ENCODE peak calls at places on chromosomes 16 and 17, in five cellular contexts. One of them, this sample, is unnamed.
A peak's percentile ranks its signal among the peaks of the same experiment; 100 is the strongest.

GRCh38 chr17:59492091-59492451 is 73.3 kb upstream of the DHX40 start:
- DNase-seq in A549: no peak
- DNase-seq in endothelial cell of umbilical vein: no peak
- DNase-seq in K562: no peak
- DNase-seq in HepG2: no peak
- DNase-seq in this sample: no peak

GRCh38 chr17:74842599-74843351 is 16.9 kb downstream of the GRIN2C start:
- DNase-seq in A549: peak; percentile 82
- DNase-seq in endothelial cell of umbilical vein: peak; percentile 82
- DNase-seq in K562: peak; percentile 73
- DNase-seq in HepG2: peak; percentile 52
- DNase-seq in this sample: no peak

GRCh38 chr16:30910427-30911029 is 12.8 kb upstream of the FBXL19 start:
- DNase-seq in A549: no peak
- DNase-seq in endothelial cell of umbilical vein: no peak
- DNase-seq in K562: no peak
- DNase-seq in HepG2: no peak
- DNase-seq in this sample: no peak

GRCh38 chr17:2749784-2750181 is 331 bp upstream of the CCDC92B start:
- DNase-seq in A549: peak; percentile 73
- DNase-seq in endothelial cell of umbilical vein: peak; percentile 68
- DNase-seq in K562: peak; percentile 83
- DNase-seq in HepG2: peak; percentile 43
- DNase-seq in this sample: peak; percentile 4

GRCh38 chr16:68200120-68200783 is 35.7 kb downstream of the ESRP2 start:
- DNase-seq in A549: peak; percentile 13
- DNase-seq in endothelial cell of umbilical vein: peak; percentile 65
- DNase-seq in K562: no peak
- DNase-seq in HepG2: no peak
- DNase-seq in this sample: no peak

GRCh38 chr16:29756654-29757053 is 10.9 kb upstream of the C16orf54 start:
- DNase-seq in A549: no peak
- DNase-seq in endothelial cell of umbilical vein: no peak
- DNase-seq in K562: no peak
- DNase-seq in HepG2: no peak
- DNase-seq in this sample: no peak

GRCh38 chr16:31335431-31335830 is 19.5 kb upstream of the ITGAX start:
- DNase-seq in A549: no peak
- DNase-seq in endothelial cell of umbilical vein: no peak
- DNase-seq in K562: no peak
- DNase-seq in HepG2: no peak
- DNase-seq in this sample: no peak

GRCh38 chr17:63431939-63432804 is 13.9 kb downstream of the CYB561 start:
- DNase-seq in A549: peak; percentile 67
- DNase-seq in endothelial cell of umbilical vein: peak; percentile 49
- DNase-seq in K562: peak; percentile 90
- DNase-seq in HepG2: peak; percentile 81
- DNase-seq in this sample: no peak

GRCh38 chr17:258045-258734 is 76.7 kb upstream of the DOC2B start:
- DNase-seq in A549: no peak
- DNase-seq in endothelial cell of umbilical vein: no peak
- DNase-seq in K562: no peak
- DNase-seq in HepG2: no peak
- DNase-seq in this sample: no peak

GRCh38 chr17:66810951-66811682 is 23.8 kb upstream of the CACNG5 start:
- DNase-seq in A549: no peak
- DNase-seq in endothelial cell of umbilical vein: no peak
- DNase-seq in K562: no peak
- DNase-seq in HepG2: no peak
- DNase-seq in this sample: no peak

GRCh38 chr16:67151431-67152097 is 766 bp upstream of the B3GNT9 start:
- DNase-seq in A549: peak; percentile 52
- DNase-seq in endothelial cell of umbilical vein: no peak
- DNase-seq in K562: no peak
- DNase-seq in HepG2: no peak
- DNase-seq in this sample: no peak

GRCh38 chr16:67149276-67150057 is 1.3 kb downstream of the B3GNT9 start:
- DNase-seq in A549: no peak
- DNase-seq in endothelial cell of umbilical vein: no peak
- DNase-seq in K562: no peak
- DNase-seq in HepG2: no peak
- DNase-seq in this sample: no peak

GRCh38 chr16:67148656-67149275 is 2.0 kb downstream of the B3GNT9 start:
- DNase-seq in A549: no peak
- DNase-seq in endothelial cell of umbilical vein: no peak
- DNase-seq in K562: no peak
- DNase-seq in HepG2: no peak
- DNase-seq in this sample: no peak

GRCh38 chr16:67150058-67150832 is 553 bp downstream of the B3GNT9 start:
- DNase-seq in A549: peak; percentile 62
- DNase-seq in endothelial cell of umbilical vein: peak; percentile 63
- DNase-seq in K562: peak; percentile 75
- DNase-seq in HepG2: no peak
- DNase-seq in this sample: no peak

DNA sequence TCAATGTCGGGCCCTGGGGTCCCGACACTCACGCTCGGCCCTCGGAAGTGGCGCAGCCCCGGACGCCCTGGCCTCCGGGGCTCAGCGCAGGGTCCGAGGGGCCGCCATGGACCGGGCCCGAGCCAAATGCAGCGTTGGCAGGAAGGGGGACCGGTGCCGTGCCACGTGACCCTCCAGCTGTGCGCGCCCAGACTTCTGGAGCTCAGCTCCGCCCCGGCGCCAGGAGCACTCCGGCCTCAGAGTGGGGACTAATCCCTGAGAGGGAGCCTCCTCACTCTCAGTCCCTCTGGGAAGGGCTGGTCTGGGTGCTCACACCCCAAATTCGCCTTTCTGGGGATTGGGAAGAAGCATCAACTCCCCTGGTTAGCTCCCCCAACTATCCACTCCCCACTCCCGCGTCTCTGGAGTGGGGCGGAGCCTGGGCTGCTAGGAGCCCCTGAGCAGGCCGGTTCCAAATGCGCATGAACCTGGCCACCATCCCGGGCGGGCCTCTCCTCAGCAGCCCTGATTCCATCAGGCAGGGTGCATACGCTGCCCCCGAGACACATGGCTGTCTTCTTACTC is at the start of gene B3GNT9:
- DNase-seq in A549: peak; percentile 65
- DNase-seq in endothelial cell of umbilical vein: peak; percentile 58
- DNase-seq in K562: peak; percentile 43
- DNase-seq in HepG2: peak; percentile 56
- DNase-seq in this sample: no peak
- TF ChIP-seq MYC in A549: no peak
- TF ChIP-seq MYC in endothelial cell of umbilical vein: no peak
- TF ChIP-seq MYC in K562: no peak
- TF ChIP-seq MYC in HepG2: peak; percentile 37
- TF ChIP-seq MYC in this sample: no peak

DNA sequence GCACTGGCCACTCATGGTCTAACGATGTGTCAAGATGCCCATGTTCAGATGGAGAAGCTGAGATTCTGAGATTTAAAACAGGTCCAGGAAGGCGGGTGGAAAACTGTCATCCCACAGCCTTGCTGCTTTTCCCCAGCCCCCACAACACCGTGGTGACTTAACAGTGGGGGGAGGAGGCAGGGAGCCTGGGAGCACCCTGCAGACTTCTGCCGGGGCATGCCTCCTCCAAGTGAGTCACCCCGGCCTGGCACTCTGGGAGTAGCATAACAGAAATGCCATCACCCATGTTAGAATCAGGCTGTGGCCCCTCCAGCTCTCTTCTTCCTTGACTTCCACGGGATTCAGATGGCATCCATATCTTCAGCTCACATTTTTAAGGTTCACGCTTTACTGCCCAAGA is 164.8 kb downstream of the CBLN1 start:
- DNase-seq in A549: no peak
- DNase-seq in endothelial cell of umbilical vein: no peak
- DNase-seq in K562: no peak
- DNase-seq in HepG2: no peak
- DNase-seq in this sample: no peak
- H3K27ac ChIP-seq in A549: no peak overlapping the region
- H3K27ac ChIP-seq in endothelial cell of umbilical vein: no peak overlapping the region
- H3K27ac ChIP-seq in K562: no peak overlapping the region
- H3K27ac ChIP-seq in HepG2: no peak overlapping the region
- H3K27ac ChIP-seq in this sample: no peak overlapping the region

GRCh38 chr17:20787281-20787680 is 207.8 kb downstream of the CDRT15L2 start:
- DNase-seq in A549: no peak
- DNase-seq in endothelial cell of umbilical vein: no peak
- DNase-seq in K562: no peak
- DNase-seq in HepG2: no peak
- DNase-seq in this sample: no peak
- TF ChIP-seq MYC in A549: no peak
- TF ChIP-seq MYC in endothelial cell of umbilical vein: no peak
- TF ChIP-seq MYC in K562: no peak
- TF ChIP-seq MYC in HepG2: no peak
- TF ChIP-seq MYC in this sample: no peak

GRCh38 chr17:50036455-50037320 is 19.2 kb upstream of the ITGA3 start:
- DNase-seq in A549: no peak
- DNase-seq in endothelial cell of umbilical vein: no peak
- DNase-seq in K562: no peak
- DNase-seq in HepG2: no peak
- DNase-seq in this sample: no peak

GRCh38 chr17:50035930-50036329 is 20.0 kb upstream of the ITGA3 start:
- DNase-seq in A549: no peak
- DNase-seq in endothelial cell of umbilical vein: no peak
- DNase-seq in K562: no peak
- DNase-seq in HepG2: no peak
- DNase-seq in this sample: no peak

GRCh38 chr17:50039058-50039457 is 16.9 kb upstream of the ITGA3 start:
- DNase-seq in A549: no peak
- DNase-seq in endothelial cell of umbilical vein: no peak
- DNase-seq in K562: no peak
- DNase-seq in HepG2: no peak
- DNase-seq in this sample: no peak

GRCh38 chr17:50035421-50035879 is 20.5 kb upstream of the ITGA3 start:
- DNase-seq in A549: no peak
- DNase-seq in endothelial cell of umbilical vein: no peak
- DNase-seq in K562: no peak
- DNase-seq in HepG2: peak; percentile 45
- DNase-seq in this sample: no peak

DNA sequence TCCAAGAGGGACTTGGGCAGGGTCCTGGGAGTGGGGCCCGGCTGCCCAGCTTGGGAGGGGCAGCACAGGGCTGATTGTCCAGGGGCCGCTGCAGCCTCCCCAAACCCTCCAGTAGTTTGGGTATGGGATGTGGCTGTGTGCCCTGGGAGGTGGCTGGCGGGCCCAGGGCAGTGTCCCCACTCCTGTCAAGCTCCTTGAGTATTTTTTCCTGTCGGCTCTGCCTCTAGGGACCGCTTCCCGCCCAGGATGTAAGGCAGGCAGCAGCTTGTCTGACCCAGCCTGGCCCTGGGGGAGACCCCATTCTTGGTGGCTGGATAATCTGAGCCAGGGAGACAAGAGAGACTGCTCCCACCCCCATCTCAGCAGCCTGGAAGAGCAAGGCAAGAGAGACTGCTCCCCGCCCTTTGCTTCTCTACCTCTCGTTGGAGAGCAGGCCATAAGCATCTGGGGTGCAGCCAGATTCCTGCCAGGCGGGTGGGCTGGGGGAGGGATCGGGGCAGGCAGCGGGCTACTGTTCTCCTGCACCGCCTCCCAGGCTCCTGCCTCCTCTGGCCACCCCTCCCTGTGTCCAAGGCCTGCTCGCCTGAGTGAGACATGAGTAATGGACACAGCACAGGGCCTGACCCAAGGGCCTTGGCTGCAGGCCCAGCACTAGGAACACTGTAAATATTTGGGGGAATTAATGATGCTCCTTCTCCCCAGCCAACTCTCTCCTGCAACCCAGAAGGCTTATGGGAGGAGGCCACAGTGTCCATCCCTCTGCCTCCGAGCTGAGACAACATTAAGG is 18.4 kb upstream of the ITGA3 start:
- DNase-seq in A549: peak; percentile 77
- DNase-seq in endothelial cell of umbilical vein: no peak
- DNase-seq in K562: no peak
- DNase-seq in HepG2: no peak
- DNase-seq in this sample: no peak
- H3K27ac ChIP-seq in A549: peak overlapping the region; percentile 88
- H3K27ac ChIP-seq in endothelial cell of umbilical vein: no peak overlapping the region
- H3K27ac ChIP-seq in K562: no peak overlapping the region
- H3K27ac ChIP-seq in HepG2: no peak overlapping the region
- H3K27ac ChIP-seq in this sample: no peak overlapping the region